ENCODE peak calls at places on chromosomes 5 and 9, in four cellular contexts. One of them, this sample, is unnamed.
A peak's percentile ranks its signal among the peaks of the same experiment; 100 is the strongest.

GRCh38 chr9:133876836-133877235 is 115.3 kb downstream of the VAV2 start:
- DNase-seq in K562: no peak
- DNase-seq in HL-60: no peak
- DNase-seq in GM12878: no peak
- DNase-seq in this sample: no peak

GRCh38 chr5:100827481-100827889 is 75.6 kb downstream of the ST8SIA4 start:
- DNase-seq in K562: no peak
- DNase-seq in HL-60: no peak
- DNase-seq in GM12878: no peak
- DNase-seq in this sample: no peak

GRCh38 chr9:7976167-7976755 is 176.7 kb upstream of the DMAC1 start:
- DNase-seq in K562: no peak
- DNase-seq in HL-60: peak; percentile 96
- DNase-seq in GM12878: peak; percentile 89
- DNase-seq in this sample: peak; percentile 38

GRCh38 chr5:124748687-124749594 is 2.5 kb upstream of the ZNF608 start:
- DNase-seq in K562: peak; percentile 68
- DNase-seq in HL-60: peak; percentile 1
- DNase-seq in GM12878: peak; percentile 86
- DNase-seq in this sample: peak; percentile 36

GRCh38 chr9:7871977-7872730 is 72.6 kb upstream of the DMAC1 start:
- DNase-seq in K562: no peak
- DNase-seq in HL-60: no peak
- DNase-seq in GM12878: no peak
- DNase-seq in this sample: no peak

GRCh38 chr9:81242866-81243265 is 446.5 kb downstream of the TLE1 start:
- DNase-seq in K562: no peak
- DNase-seq in HL-60: no peak
- DNase-seq in GM12878: no peak
- DNase-seq in this sample: no peak

GRCh38 chr5:8508196-8508595 is 639.2 kb downstream of the MTRR start:
- DNase-seq in K562: no peak
- DNase-seq in HL-60: no peak
- DNase-seq in GM12878: no peak
- DNase-seq in this sample: no peak

GRCh38 chr9:123360161-123361085 is 4.4 kb downstream of the CRB2 start:
- DNase-seq in K562: peak; percentile 100
- DNase-seq in HL-60: no peak
- DNase-seq in GM12878: no peak
- DNase-seq in this sample: peak; percentile 79

GRCh38 chr5:142156839-142157463 is 48.4 kb downstream of the NDFIP1 start:
- DNase-seq in K562: no peak
- DNase-seq in HL-60: no peak
- DNase-seq in GM12878: no peak
- DNase-seq in this sample: no peak

GRCh38 chr5:143400541-143401252 is 2.8 kb downstream of the NR3C1 start:
- DNase-seq in K562: no peak
- DNase-seq in HL-60: no peak
- DNase-seq in GM12878: no peak
- DNase-seq in this sample: no peak

GRCh38 chr5:34490501-34491250 is 165.5 kb upstream of the RAI14 start:
- DNase-seq in K562: no peak
- DNase-seq in HL-60: no peak
- DNase-seq in GM12878: no peak
- DNase-seq in this sample: no peak

GRCh38 chr9:129089246-129089645 is 8.3 kb downstream of the DOLPP1 start:
- DNase-seq in K562: no peak
- DNase-seq in HL-60: no peak
- DNase-seq in GM12878: no peak
- DNase-seq in this sample: no peak

GRCh38 chr5:55850839-55851674 is at the start of gene IL31RA:
- DNase-seq in K562: no peak
- DNase-seq in HL-60: peak; percentile 45
- DNase-seq in GM12878: no peak
- DNase-seq in this sample: no peak

GRCh38 chr9:89892920-89893319 is 288.1 kb downstream of the GADD45G start:
- DNase-seq in K562: no peak
- DNase-seq in HL-60: no peak
- DNase-seq in GM12878: no peak
- DNase-seq in this sample: no peak

GRCh38 chr9:35653611-35654010 is 2.9 kb upstream of the SIT1 start:
- DNase-seq in K562: no peak
- DNase-seq in HL-60: no peak
- DNase-seq in GM12878: no peak
- DNase-seq in this sample: no peak
- TF ChIP-seq SPI1 in K562: no peak
- TF ChIP-seq SPI1 in HL-60: no peak
- TF ChIP-seq SPI1 in GM12878: no peak
- TF ChIP-seq SPI1 in this sample: no peak

GRCh38 chr9:124810513-124811355 is 33.8 kb downstream of the OLFML2A start:
- DNase-seq in K562: no peak
- DNase-seq in HL-60: no peak
- DNase-seq in GM12878: no peak
- DNase-seq in this sample: no peak
- TF ChIP-seq SPI1 in K562: no peak
- TF ChIP-seq SPI1 in HL-60: no peak
- TF ChIP-seq SPI1 in GM12878: no peak
- TF ChIP-seq SPI1 in this sample: no peak

DNA sequence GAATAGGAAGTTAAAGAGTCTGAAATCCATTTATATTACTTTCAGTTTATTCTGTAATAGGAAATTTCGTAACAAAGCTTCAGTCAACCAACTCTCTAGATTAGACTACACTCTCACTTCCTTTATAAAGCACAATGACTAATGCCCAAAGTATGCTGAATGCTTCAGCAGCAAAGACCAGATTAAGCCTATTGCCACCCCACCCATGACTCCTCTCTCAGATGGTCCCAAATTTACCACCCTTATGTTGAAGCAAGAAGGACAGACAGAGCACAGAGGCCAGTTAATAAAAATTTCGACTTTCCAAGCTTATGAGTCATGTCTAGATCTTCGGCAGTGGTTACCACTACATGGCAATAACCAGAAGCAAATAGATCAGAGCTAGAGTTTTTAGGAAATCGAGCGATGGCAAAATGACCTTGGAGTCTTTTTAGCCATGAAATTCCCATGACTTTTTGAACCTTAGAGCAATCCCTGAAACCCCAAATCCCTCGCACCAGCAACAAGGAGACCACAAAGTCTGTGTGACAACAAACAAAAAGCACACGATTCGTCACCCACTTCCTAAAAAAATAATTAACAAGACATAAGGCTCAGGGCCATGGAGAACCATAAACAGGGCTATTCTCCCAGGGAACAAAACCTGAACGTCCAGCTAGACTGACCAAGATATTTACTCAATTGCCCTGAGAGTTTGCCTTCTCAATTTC is 287.7 kb upstream of the RASA1 start:
- DNase-seq in K562: no peak
- DNase-seq in HL-60: peak; percentile 43
- DNase-seq in GM12878: no peak
- DNase-seq in this sample: no peak
- TF ChIP-seq SPI1 in K562: no peak
- TF ChIP-seq SPI1 in HL-60: peak; percentile 40
- TF ChIP-seq SPI1 in GM12878: peak; percentile 36
- TF ChIP-seq SPI1 in this sample: peak; percentile 68

DNA sequence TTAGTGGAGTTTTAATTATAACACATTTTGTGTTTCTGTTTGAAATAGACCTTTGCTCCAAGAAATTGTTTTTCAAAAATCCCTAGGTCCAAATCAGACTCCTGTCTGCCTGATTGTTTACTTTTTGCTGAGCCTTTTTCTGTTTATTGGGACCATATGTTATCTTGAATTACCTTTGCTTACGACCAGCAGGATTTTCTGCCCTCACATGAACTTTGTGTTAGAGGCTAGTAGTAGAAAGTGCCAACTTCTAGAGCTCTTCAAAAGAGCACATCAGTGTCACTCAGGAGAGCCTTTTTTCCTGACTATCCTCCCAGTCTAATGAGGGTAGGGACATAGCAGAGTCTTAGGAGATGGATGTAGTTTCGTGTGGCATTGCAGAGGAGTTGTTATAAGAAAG is 10.2 kb downstream of the RECK start:
- DNase-seq in K562: no peak
- DNase-seq in HL-60: no peak
- DNase-seq in GM12878: no peak
- DNase-seq in this sample: no peak
- TF ChIP-seq SPI1 in K562: no peak
- TF ChIP-seq SPI1 in HL-60: no peak
- TF ChIP-seq SPI1 in GM12878: no peak
- TF ChIP-seq SPI1 in this sample: no peak